ENCODE peak calls at places on chromosome 13, in four cellular contexts. One of them, this sample, is unnamed.

GRCh38 chr13:72403396-72404010 is 323.9 kb downstream of the MZT1 start:
- DNase-seq in IMR-90: no peak
- DNase-seq in neuronal stem cell: no peak
- DNase-seq in H1: no peak
- DNase-seq in this sample: no peak

GRCh38 chr13:73259061-73259908 is 200.5 kb downstream of the KLF5 start:
- DNase-seq in neuronal stem cell: no peak
- DNase-seq in H1: no peak
- DNase-seq in IMR-90: peak
- DNase-seq in this sample: peak

GRCh38 chr13:34816118-34816517 is 126.0 kb upstream of the NBEA start:
- DNase-seq in H1: no peak
- DNase-seq in neuronal stem cell: no peak
- DNase-seq in IMR-90: no peak
- DNase-seq in this sample: peak

GRCh38 chr13:72920097-72920496 is 138.2 kb downstream of the PIBF1 start:
- DNase-seq in IMR-90: peak
- DNase-seq in neuronal stem cell: no peak
- DNase-seq in H1: no peak
- DNase-seq in this sample: no peak

GRCh38 chr13:36163809-36164308 is 32.7 kb upstream of the DCLK1 start:
- DNase-seq in IMR-90: peak
- DNase-seq in neuronal stem cell: no peak
- DNase-seq in H1: no peak
- DNase-seq in this sample: no peak

GRCh38 chr13:50225188-50226155 is 210.2 kb downstream of the KCNRG start:
- DNase-seq in H1: no peak
- DNase-seq in IMR-90: no peak
- DNase-seq in neuronal stem cell: no peak
- DNase-seq in this sample: no peak

GRCh38 chr13:85665286-85665685 is 133.9 kb downstream of the SLITRK6 start:
- DNase-seq in H1: no peak
- DNase-seq in neuronal stem cell: no peak
- DNase-seq in IMR-90: peak
- DNase-seq in this sample: peak

GRCh38 chr13:74200081-74200480 is 65.9 kb upstream of the KLF12 start:
- DNase-seq in IMR-90: peak
- DNase-seq in neuronal stem cell: no peak
- DNase-seq in H1: no peak
- DNase-seq in this sample: peak

GRCh38 chr13:65932587-65933239 is 1297.4 kb downstream of the PCDH9 start:
- DNase-seq in neuronal stem cell: no peak
- DNase-seq in H1: no peak
- DNase-seq in IMR-90: peak
- DNase-seq in this sample: no peak

GRCh38 chr13:52838433-52839107 is 9.9 kb downstream of the PCDH8 start:
- DNase-seq in H1: no peak
- DNase-seq in IMR-90: no peak
- DNase-seq in neuronal stem cell: no peak
- DNase-seq in this sample: peak

GRCh38 chr13:94239135-94239534 is 240.3 kb downstream of the DCT start:
- DNase-seq in neuronal stem cell: no peak
- DNase-seq in IMR-90: peak
- DNase-seq in H1: no peak
- DNase-seq in this sample: no peak

GRCh38 chr13:110576736-110577476 is 15.4 kb upstream of the RAB20 start:
- DNase-seq in H1: no peak
- DNase-seq in IMR-90: no peak
- DNase-seq in neuronal stem cell: no peak
- DNase-seq in this sample: no peak

GRCh38 chr13:26618726-26619125 is 61.2 kb downstream of the WASF3 start:
- DNase-seq in neuronal stem cell: no peak
- DNase-seq in H1: no peak
- DNase-seq in IMR-90: no peak
- DNase-seq in this sample: no peak

GRCh38 chr13:51848674-51849073 is 3.7 kb upstream of the TMEM272 start:
- DNase-seq in neuronal stem cell: no peak
- DNase-seq in H1: no peak
- DNase-seq in IMR-90: peak
- DNase-seq in this sample: no peak

GRCh38 chr13:51315658-51316057 is 23.8 kb upstream of the SERPINE3 start:
- DNase-seq in H1: no peak
- DNase-seq in IMR-90: no peak
- DNase-seq in neuronal stem cell: no peak
- DNase-seq in this sample: no peak

GRCh38 chr13:42696191-42696590 is 85.2 kb upstream of the FAM216B start:
- DNase-seq in IMR-90: peak
- DNase-seq in H1: no peak
- DNase-seq in neuronal stem cell: no peak
- DNase-seq in this sample: no peak

GRCh38 chr13:94249512-94249911 is 230.0 kb downstream of the DCT start:
- DNase-seq in IMR-90: peak
- DNase-seq in neuronal stem cell: peak
- DNase-seq in H1: no peak
- DNase-seq in this sample: peak

GRCh38 chr13:40985596-40986327 is 33.4 kb downstream of the ELF1 start:
- DNase-seq in IMR-90: no peak
- DNase-seq in H1: no peak
- DNase-seq in neuronal stem cell: no peak
- DNase-seq in this sample: no peak

GRCh38 chr13:46570273-46570672 is 17.3 kb downstream of the LRCH1 start:
- DNase-seq in neuronal stem cell: no peak
- DNase-seq in IMR-90: no peak
- DNase-seq in H1: no peak
- DNase-seq in this sample: no peak

GRCh38 chr13:46571189-46571901 is 18.4 kb downstream of the LRCH1 start:
- DNase-seq in IMR-90: peak
- DNase-seq in neuronal stem cell: no peak
- DNase-seq in H1: no peak
- DNase-seq in this sample: peak

GRCh38 chr13:46565808-46566750 is 13.1 kb downstream of the LRCH1 start:
- DNase-seq in neuronal stem cell: no peak
- DNase-seq in IMR-90: no peak
- DNase-seq in H1: no peak
- DNase-seq in this sample: no peak

GRCh38 chr13:46569471-46569870 is 16.5 kb downstream of the LRCH1 start:
- DNase-seq in IMR-90: no peak
- DNase-seq in H1: no peak
- DNase-seq in neuronal stem cell: no peak
- DNase-seq in this sample: no peak

DNA sequence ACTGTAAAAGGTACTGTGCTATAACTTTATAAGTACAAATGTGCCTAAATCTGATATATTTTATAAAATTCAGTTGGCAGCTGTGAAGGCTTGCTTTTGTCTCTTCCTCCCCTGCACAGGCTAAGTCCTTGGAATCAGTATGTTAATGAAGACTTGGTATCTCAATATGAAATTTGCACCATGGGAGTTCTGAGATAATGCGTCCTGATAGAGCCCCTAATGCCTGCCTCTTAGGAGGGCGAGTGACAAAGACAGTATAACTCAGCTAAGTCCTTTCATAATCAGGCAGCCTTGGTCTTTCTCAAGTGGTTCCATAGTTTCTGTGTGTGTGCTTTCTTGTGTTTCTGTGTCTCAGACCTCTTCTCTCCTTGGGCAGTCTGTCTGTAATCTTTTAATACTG is 14.7 kb downstream of the LRCH1 start:
- DNase-seq in IMR-90: no peak
- DNase-seq in neuronal stem cell: no peak
- DNase-seq in H1: no peak
- DNase-seq in this sample: peak
- H3K18ac ChIP-seq in IMR-90: no peak
- H3K18ac ChIP-seq in neuronal stem cell: no peak
- H3K18ac ChIP-seq in H1: no peak
- H3K18ac ChIP-seq in this sample: no peak

DNA sequence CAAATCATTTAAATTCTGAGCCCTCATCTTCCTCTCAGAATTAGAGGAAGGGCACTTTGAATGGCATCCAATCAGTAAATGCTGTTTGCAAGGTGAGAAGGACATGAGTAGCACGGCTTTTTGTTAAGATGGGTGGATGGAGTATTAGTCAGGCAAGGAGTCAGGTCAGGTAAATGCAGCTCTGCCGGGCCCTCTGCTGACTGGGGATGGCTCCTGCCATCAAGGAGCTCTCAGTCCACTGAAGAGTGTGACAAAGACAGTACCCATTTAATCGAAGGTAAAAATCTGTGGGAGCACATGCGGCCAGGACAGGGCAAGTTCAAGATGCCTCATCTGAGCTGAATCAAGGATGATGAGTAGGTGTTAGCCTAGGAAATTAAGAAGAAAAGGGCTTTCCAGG is 670.3 kb upstream of the ARGLU1 start:
- DNase-seq in H1: no peak
- DNase-seq in neuronal stem cell: no peak
- DNase-seq in IMR-90: no peak
- DNase-seq in this sample: peak
- H4K8ac ChIP-seq in H1: no peak
- H4K8ac ChIP-seq in neuronal stem cell: no peak
- H4K8ac ChIP-seq in IMR-90: no peak
- H4K8ac ChIP-seq in this sample: no peak

GRCh38 chr13:98143601-98144500 is 957 bp downstream of the FARP1 start:
- DNase-seq in IMR-90: peak
- DNase-seq in neuronal stem cell: no peak
- DNase-seq in H1: no peak
- DNase-seq in this sample: peak
- H3K18ac ChIP-seq in IMR-90: peak
- H3K18ac ChIP-seq in neuronal stem cell: peak
- H3K18ac ChIP-seq in H1: no peak
- H3K18ac ChIP-seq in this sample: peak

DNA sequence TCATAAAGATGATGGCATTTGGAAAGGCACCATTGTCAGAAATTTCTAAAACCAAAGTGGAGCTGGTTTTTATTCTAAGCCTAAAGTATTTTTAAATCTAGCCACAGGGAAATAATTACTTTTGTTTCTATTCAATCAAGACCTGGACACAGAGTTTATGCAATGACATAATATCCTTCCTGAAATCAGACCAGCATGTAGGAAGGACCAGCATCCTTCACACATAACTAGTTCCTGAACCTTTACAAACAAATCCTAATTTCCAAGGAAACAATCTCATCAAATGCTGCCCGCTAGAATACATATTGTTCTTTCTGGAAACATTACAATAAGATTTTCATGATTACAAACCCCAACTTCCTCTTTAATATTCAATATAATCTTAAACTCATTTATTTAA is 1.5 kb downstream of the STARD13 start:
- DNase-seq in H1: no peak
- DNase-seq in neuronal stem cell: no peak
- DNase-seq in IMR-90: peak
- DNase-seq in this sample: no peak
- H4K8ac ChIP-seq in H1: no peak
- H4K8ac ChIP-seq in neuronal stem cell: no peak
- H4K8ac ChIP-seq in IMR-90: peak
- H4K8ac ChIP-seq in this sample: no peak

GRCh38 chr13:30616927-30617314 is 799 bp upstream of the USPL1 start:
- DNase-seq in IMR-90: peak
- DNase-seq in neuronal stem cell: no peak
- DNase-seq in H1: no peak
- DNase-seq in this sample: peak
- H3K18ac ChIP-seq in IMR-90: peak
- H3K18ac ChIP-seq in neuronal stem cell: peak
- H3K18ac ChIP-seq in H1: peak
- H3K18ac ChIP-seq in this sample: peak

GRCh38 chr13:87129602-87130300 is 541.4 kb upstream of the SLITRK5 start:
- DNase-seq in H1: no peak
- DNase-seq in neuronal stem cell: no peak
- DNase-seq in IMR-90: peak
- DNase-seq in this sample: peak

GRCh38 chr13:87128006-87128405 is 543.2 kb upstream of the SLITRK5 start:
- DNase-seq in IMR-90: peak
- DNase-seq in neuronal stem cell: peak
- DNase-seq in H1: no peak
- DNase-seq in this sample: peak

GRCh38 chr13:87124785-87125074 is 546.4 kb upstream of the SLITRK5 start:
- DNase-seq in IMR-90: no peak
- DNase-seq in H1: no peak
- DNase-seq in neuronal stem cell: no peak
- DNase-seq in this sample: peak

GRCh38 chr13:87131611-87132010 is 539.6 kb upstream of the SLITRK5 start:
- DNase-seq in H1: no peak
- DNase-seq in IMR-90: no peak
- DNase-seq in neuronal stem cell: peak
- DNase-seq in this sample: peak

GRCh38 chr13:87130401-87130800 is 540.8 kb upstream of the SLITRK5 start:
- DNase-seq in IMR-90: no peak
- DNase-seq in neuronal stem cell: no peak
- DNase-seq in H1: no peak
- DNase-seq in this sample: no peak
- H4K8ac ChIP-seq in IMR-90: no peak
- H4K8ac ChIP-seq in neuronal stem cell: no peak
- H4K8ac ChIP-seq in H1: no peak
- H4K8ac ChIP-seq in this sample: no peak

DNA sequence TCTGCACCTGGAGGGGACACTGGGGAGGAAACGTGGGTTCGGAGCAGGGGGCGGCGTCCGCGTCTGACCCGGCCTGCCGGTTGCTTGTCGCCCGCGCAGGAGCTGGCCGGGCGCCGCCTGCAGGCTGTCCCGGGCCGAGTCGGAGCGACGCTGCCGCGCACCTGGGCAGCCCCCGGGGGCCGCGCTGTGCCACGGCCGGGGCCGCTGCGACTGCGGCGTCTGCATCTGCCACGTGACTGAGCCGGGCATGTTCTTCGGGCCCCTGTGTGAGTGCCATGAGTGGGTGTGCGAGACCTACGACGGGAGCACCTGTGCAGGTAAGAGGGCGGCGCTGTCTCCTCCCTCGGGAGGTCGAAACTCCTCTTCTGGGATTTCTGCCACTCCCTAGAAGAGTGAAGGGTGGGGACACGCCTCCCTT is 1.3 kb downstream of the ITGBL1 start:
- DNase-seq in neuronal stem cell: no peak
- DNase-seq in H1: no peak
- DNase-seq in IMR-90: no peak
- DNase-seq in this sample: no peak
- H3K18ac ChIP-seq in neuronal stem cell: peak
- H3K18ac ChIP-seq in H1: no peak
- H3K18ac ChIP-seq in IMR-90: peak
- H3K18ac ChIP-seq in this sample: no peak

DNA sequence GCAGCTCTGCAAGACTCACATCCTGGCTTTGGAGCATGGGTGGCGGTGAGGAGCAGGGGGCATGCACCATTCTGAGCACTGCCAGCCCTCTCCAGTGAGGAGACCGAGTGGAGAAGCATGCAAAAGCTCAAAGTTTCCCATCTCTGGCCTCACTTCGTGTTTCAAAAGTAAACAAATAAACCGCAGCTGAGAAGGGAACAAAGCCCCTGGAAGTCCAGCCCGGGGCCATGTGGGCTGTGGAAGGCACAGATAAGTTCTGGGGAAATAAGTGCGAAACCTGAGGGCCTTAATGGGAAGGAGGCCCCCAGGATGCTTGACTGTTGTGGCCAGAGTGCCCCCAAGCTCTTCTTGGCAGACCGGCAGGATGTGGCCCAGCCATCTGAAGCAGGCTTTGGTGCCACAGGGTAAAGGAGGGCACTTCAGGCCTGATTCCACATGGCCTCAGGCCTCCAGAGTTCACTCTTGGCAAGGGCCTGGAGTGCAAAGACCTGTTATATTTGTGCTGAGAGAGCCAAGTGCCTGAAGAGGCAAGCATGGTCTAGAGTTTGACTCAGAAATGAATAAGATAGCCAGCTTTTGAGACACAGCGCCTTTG is 1.2 kb downstream of the MEDAG start:
- DNase-seq in IMR-90: peak
- DNase-seq in neuronal stem cell: no peak
- DNase-seq in H1: no peak
- DNase-seq in this sample: peak
- H4K8ac ChIP-seq in IMR-90: peak
- H4K8ac ChIP-seq in neuronal stem cell: no peak
- H4K8ac ChIP-seq in H1: no peak
- H4K8ac ChIP-seq in this sample: no peak

GRCh38 chr13:30743319-30744055 is 8.1 kb downstream of the ALOX5AP start:
- DNase-seq in H1: no peak
- DNase-seq in neuronal stem cell: no peak
- DNase-seq in IMR-90: peak
- DNase-seq in this sample: no peak
- H3K18ac ChIP-seq in H1: no peak
- H3K18ac ChIP-seq in neuronal stem cell: no peak
- H3K18ac ChIP-seq in IMR-90: peak
- H3K18ac ChIP-seq in this sample: no peak

This sample was measured in mesendoderm.